ENCODE peak calls at places on chromosome 20, in five cellular contexts. One of them, this sample, is unnamed.
A peak's percentile ranks its signal among the peaks of the same experiment; 100 is the strongest.

GRCh38 chr20:4113996-4114603 is 98.7 kb upstream of the RNF24 start:
- DNase-seq in SW480: no peak
- DNase-seq in AG10803: no peak
- DNase-seq in caudate nucleus: no peak
- DNase-seq in T-helper 9 cell: no peak
- DNase-seq in this sample: no peak

GRCh38 chr20:623704-624103 is 13.6 kb upstream of the TCF15 start:
- DNase-seq in AG10803: no peak
- DNase-seq in T-helper 9 cell: no peak
- DNase-seq in caudate nucleus: no peak
- DNase-seq in SW480: no peak
- DNase-seq in this sample: no peak

GRCh38 chr20:64006490-64006889 is 25.6 kb downstream of the PRPF6 start:
- DNase-seq in caudate nucleus: no peak
- DNase-seq in AG10803: no peak
- DNase-seq in SW480: no peak
- DNase-seq in T-helper 9 cell: no peak
- DNase-seq in this sample: no peak

GRCh38 chr20:64099880-64100565 is 7.3 kb downstream of the NPBWR2 start:
- DNase-seq in SW480: no peak
- DNase-seq in AG10803: no peak
- DNase-seq in caudate nucleus: no peak
- DNase-seq in T-helper 9 cell: no peak
- DNase-seq in this sample: no peak

GRCh38 chr20:45235995-45236394 is 14.8 kb downstream of the SEMG2 start:
- DNase-seq in caudate nucleus: no peak
- DNase-seq in T-helper 9 cell: no peak
- DNase-seq in SW480: no peak
- DNase-seq in AG10803: no peak
- DNase-seq in this sample: no peak

GRCh38 chr20:61369731-61370520 is 117.9 kb downstream of the CDH4 start:
- DNase-seq in T-helper 9 cell: no peak
- DNase-seq in caudate nucleus: no peak
- DNase-seq in SW480: no peak
- DNase-seq in AG10803: no peak
- DNase-seq in this sample: no peak

GRCh38 chr20:1631309-1632227 is 11.8 kb upstream of the SIRPB1 start:
- DNase-seq in caudate nucleus: no peak
- DNase-seq in SW480: no peak
- DNase-seq in T-helper 9 cell: no peak
- DNase-seq in AG10803: peak; percentile 17
- DNase-seq in this sample: no peak

GRCh38 chr20:58870293-58871014 is 17.9 kb downstream of the GNAS start:
- DNase-seq in AG10803: peak; percentile 44
- DNase-seq in SW480: peak; percentile 68
- DNase-seq in caudate nucleus: no peak
- DNase-seq in T-helper 9 cell: peak; percentile 51
- DNase-seq in this sample: peak; percentile 81

GRCh38 chr20:45883100-45883469 is 2.1 kb downstream of the ZSWIM1 start:
- DNase-seq in caudate nucleus: no peak
- DNase-seq in T-helper 9 cell: no peak
- DNase-seq in AG10803: no peak
- DNase-seq in SW480: no peak
- DNase-seq in this sample: no peak

GRCh38 chr20:45456632-45457031 is 12.9 kb upstream of the WFDC2 start:
- DNase-seq in T-helper 9 cell: no peak
- DNase-seq in SW480: peak; percentile 74
- DNase-seq in AG10803: no peak
- DNase-seq in caudate nucleus: no peak
- DNase-seq in this sample: peak; percentile 22

GRCh38 chr20:63167026-63167917 is 48.7 kb downstream of the YTHDF1 start:
- DNase-seq in caudate nucleus: no peak
- DNase-seq in SW480: peak; percentile 70
- DNase-seq in T-helper 9 cell: no peak
- DNase-seq in AG10803: no peak
- DNase-seq in this sample: no peak

This sample was measured in nephron progenitor cell.